ENCODE peak calls at places on chromosome 10, in five cellular contexts. K is astrocyte; S is stimulated activated naive B cell treated with anti-CD40 and anti-IgM and Interleukin-4, amounts not matched to agents 10 μg/mL and 1 μg/mL and 100 μg/mL, for 72 hours; T is amniotic stem cell; Y is CD4-positive, CD25-positive, alpha-beta regulatory T cell. B is an unnamed sample.

GRCh38 chr10:101453318-101453717 is 99.4 kb downstream of the BTRC start:
- DNase-seq in K (no peak), S (no peak), T (no peak), Y (no peak), B (no peak)

GRCh38 chr10:110865184-110865803 is 6.4 kb upstream of the PDCD4 start:
- DNase-seq in K (peak; percentile 62), S (no peak), T (peak; percentile 25), Y (no peak), B (no peak)

GRCh38 chr10:44965651-44966097 is 6.1 kb downstream of the RASSF4 start:
- DNase-seq in K (no peak), S (no peak), T (no peak), Y (no peak), B (no peak)

GRCh38 chr10:49157229-49157628 is 23.4 kb upstream of the FAM170B start:
- DNase-seq in K (no peak), S (no peak), T (no peak), Y (no peak), B (no peak)

GRCh38 chr10:112244197-112244596 is 39.0 kb upstream of the TECTB start:
- DNase-seq in K (no peak), S (no peak), T (no peak), Y (no peak), B (no peak)

GRCh38 chr10:92590623-92591549 is 2.0 kb upstream of the KIF11 start:
- DNase-seq in K (no peak), S (peak; percentile 28), T (no peak), Y (peak; percentile 37), B (peak; percentile 47)

GRCh38 chr10:126736737-126737136 is 66.2 kb upstream of the C10orf90 start:
- DNase-seq in K (peak; percentile 15), S (no peak), T (no peak), Y (no peak), B (no peak)

GRCh38 chr10:70940834-70941568 is 52.6 kb upstream of the PCBD1 start:
- DNase-seq in K (peak; percentile 20), S (no peak), T (no peak), Y (no peak), B (no peak)

GRCh38 chr10:24465124-24465874 is 256.4 kb downstream of the KIAA1217 start:
- DNase-seq in K (peak; percentile 99), S (no peak), T (no peak), Y (no peak), B (no peak)

GRCh38 chr10:130190065-130190736 is 54.0 kb downstream of the GLRX3 start:
- DNase-seq in K (peak; percentile 69), S (peak; percentile 77), T (peak; percentile 63), Y (peak; percentile 83), B (peak; percentile 98)

GRCh38 chr10:125629758-125630376 is 53.1 kb downstream of the TEX36 start:
- DNase-seq in K (peak; percentile 25), S (no peak), T (no peak), Y (peak; percentile 2), B (peak; percentile 55)

GRCh38 chr10:93259126-93259525 is 185.4 kb downstream of the CYP26A1 start:
- DNase-seq in K (no peak), S (no peak), T (no peak), Y (no peak), B (no peak)

GRCh38 chr10:124035928-124036558 is 57.4 kb downstream of the CHST15 start:
- DNase-seq in K (no peak), S (peak; percentile 87), T (no peak), Y (peak; percentile 91), B (no peak)

GRCh38 chr10:68668231-68668630 is 52.8 kb upstream of the CCAR1 start:
- DNase-seq in K (no peak), S (no peak), T (no peak), Y (peak; percentile 29), B (no peak)